ENCODE peak calls at places on chromosomes 11 and 22, in eight cellular contexts. V, Y, X, T, D, Q, R and I are unnamed samples.

GRCh38 chr11:128544625-128545024 is 42.7 kb downstream of the ETS1 start:
- DNase-seq in Y (no peak), R (peak), D (no peak), X (no peak), V (peak), T (no peak), Q (no peak), I (no peak)

GRCh38 chr11:10906521-10906920 is 48.7 kb upstream of the ZBED5 start:
- DNase-seq in V (no peak), R (peak), X (peak), D (no peak), Y (no peak), T (no peak), Q (no peak), I (peak)

GRCh38 chr11:34869425-34869824 is 46.8 kb downstream of the APIP start:
- DNase-seq in Y (no peak), X (no peak), D (no peak), V (no peak), T (no peak), R (no peak), Q (no peak), I (no peak)

GRCh38 chr22:26589367-26589844 is 526 bp downstream of the TPST2 start:
- DNase-seq in R (no peak), D (peak), T (peak), Y (peak), X (no peak), Q (peak), V (peak), I (peak)

GRCh38 chr11:20022363-20023081 is 137.8 kb downstream of the DBX1 start:
- DNase-seq in D (peak), R (peak), V (no peak), T (peak), Y (no peak), Q (no peak), X (peak), I (peak)

GRCh38 chr11:112087212-112087611 is 539 bp downstream of the SDHD start:
- DNase-seq in D (no peak), T (no peak), R (no peak), X (no peak), Q (no peak), Y (no peak), V (no peak), I (no peak)

GRCh38 chr11:62493801-62494200 is 52.8 kb downstream of the AHNAK start:
- DNase-seq in D (no peak), T (no peak), Q (no peak), R (no peak), X (no peak), V (no peak), Y (no peak), I (no peak)

GRCh38 chr11:119029340-119030028 is 1.2 kb downstream of the SLC37A4 start:
- DNase-seq in R (peak), V (peak), T (peak), Q (peak), Y (no peak), D (peak), X (no peak), I (peak)

GRCh38 chr22:44870021-44870420 is 117.6 kb downstream of the ARHGAP8 start:
- DNase-seq in Q (no peak), X (no peak), R (peak), V (no peak), D (no peak), T (no peak), Y (no peak), I (peak)

GRCh38 chr22:50242406-50242949 is 2.3 kb downstream of the TUBGCP6 start:
- DNase-seq in Y (no peak), X (no peak), V (no peak), Q (no peak), R (no peak), D (no peak), T (no peak), I (no peak)

GRCh38 chr22:21685164-21685513 is 19.3 kb downstream of the PPIL2 start:
- DNase-seq in V (no peak), T (no peak), D (no peak), X (no peak), Q (no peak), Y (no peak), R (no peak), I (no peak)

GRCh38 chr11:27679136-27680015 is 20.9 kb downstream of the BDNF start:
- DNase-seq in X (no peak), V (no peak), R (peak), T (no peak), Y (no peak), D (no peak), Q (no peak), I (no peak)

GRCh38 chr11:66603072-66603471 is 10.1 kb downstream of the CCS start:
- DNase-seq in T (no peak), D (no peak), R (no peak), Q (no peak), V (no peak), X (no peak), Y (no peak), I (no peak)

GRCh38 chr11:35683728-35684339 is 21.3 kb downstream of the TRIM44 start:
- DNase-seq in R (peak), D (no peak), Q (no peak), V (no peak), T (no peak), X (no peak), Y (no peak), I (peak)

GRCh38 chr22:46619830-46620501 is at the start of gene GRAMD4:
- DNase-seq in R (no peak), X (no peak), Y (no peak), T (no peak), D (no peak), V (no peak), Q (no peak), I (no peak)

GRCh38 chr11:86418929-86419328 is 44.2 kb downstream of the CCDC81 start:
- DNase-seq in V (no peak), Y (no peak), T (no peak), R (peak), D (no peak), Q (no peak), X (no peak), I (peak)

GRCh38 chr11:76892305-76892704 is 31.6 kb downstream of the ACER3 start:
- DNase-seq in Q (no peak), T (no peak), Y (no peak), D (no peak), R (no peak), X (no peak), V (no peak), I (no peak)

GRCh38 chr11:85821636-85822035 is 10.7 kb upstream of the SYTL2 start:
- DNase-seq in V (no peak), X (peak), D (peak), Q (no peak), T (no peak), Y (no peak), R (peak), I (peak)

GRCh38 chr11:14784230-14784629 is 107.8 kb downstream of the CYP2R1 start:
- DNase-seq in V (no peak), T (no peak), R (no peak), D (no peak), Q (no peak), X (no peak), Y (no peak), I (no peak)

GRCh38 chr11:2641623-2642022 is 58.2 kb downstream of the KCNQ1OT1 start:
- DNase-seq in Y (no peak), Q (no peak), D (no peak), T (no peak), V (no peak), X (no peak), R (no peak), I (no peak)